ENCODE peak calls at places on chromosomes 4 and X, in four cellular contexts. One of them, this sample, is unnamed.

GRCh38 chr4:143353797-143354196 is 17.1 kb downstream of the GAB1 start:
- DNase-seq in activated CD8-positive, alpha-beta memory T cell treated with anti-CD3 and anti-CD28 coated beads for 24 hours: no peak
- DNase-seq in central memory CD4-positive, alpha-beta T cell: no peak
- DNase-seq in nucleus accumbens: no peak
- DNase-seq in this sample: no peak

GRCh38 chr4:120801171-120801758 is 121.3 kb downstream of the PRDM5 start:
- DNase-seq in activated CD8-positive, alpha-beta memory T cell treated with anti-CD3 and anti-CD28 coated beads for 24 hours: no peak
- DNase-seq in central memory CD4-positive, alpha-beta T cell: no peak
- DNase-seq in nucleus accumbens: peak; percentile 21
- DNase-seq in this sample: peak; percentile 7

GRCh38 chr4:121155893-121156292 is 8.2 kb downstream of the TNIP3 start:
- DNase-seq in activated CD8-positive, alpha-beta memory T cell treated with anti-CD3 and anti-CD28 coated beads for 24 hours: no peak
- DNase-seq in central memory CD4-positive, alpha-beta T cell: no peak
- DNase-seq in nucleus accumbens: no peak
- DNase-seq in this sample: no peak

GRCh38 chr4:158131037-158131436 is 41.8 kb downstream of the GASK1B start:
- DNase-seq in activated CD8-positive, alpha-beta memory T cell treated with anti-CD3 and anti-CD28 coated beads for 24 hours: no peak
- DNase-seq in central memory CD4-positive, alpha-beta T cell: no peak
- DNase-seq in nucleus accumbens: no peak
- DNase-seq in this sample: no peak

GRCh38 chr4:154335588-154335987 is 156.0 kb downstream of the DCHS2 start:
- DNase-seq in activated CD8-positive, alpha-beta memory T cell treated with anti-CD3 and anti-CD28 coated beads for 24 hours: no peak
- DNase-seq in central memory CD4-positive, alpha-beta T cell: no peak
- DNase-seq in nucleus accumbens: no peak
- DNase-seq in this sample: no peak

GRCh38 chrX:154356596-154356995 is 17.8 kb downstream of the FLNA start:
- DNase-seq in activated CD8-positive, alpha-beta memory T cell treated with anti-CD3 and anti-CD28 coated beads for 24 hours: no peak
- DNase-seq in central memory CD4-positive, alpha-beta T cell: no peak
- DNase-seq in nucleus accumbens: no peak
- DNase-seq in this sample: no peak

GRCh38 chrX:103554687-103555417 is 30.5 kb upstream of the TCEAL4 start:
- DNase-seq in activated CD8-positive, alpha-beta memory T cell treated with anti-CD3 and anti-CD28 coated beads for 24 hours: peak; percentile 80
- DNase-seq in central memory CD4-positive, alpha-beta T cell: peak; percentile 62
- DNase-seq in nucleus accumbens: peak; percentile 63
- DNase-seq in this sample: peak; percentile 11

GRCh38 chr4:1247811-1248261 is 1.1 kb downstream of the CTBP1 start:
- DNase-seq in activated CD8-positive, alpha-beta memory T cell treated with anti-CD3 and anti-CD28 coated beads for 24 hours: no peak
- DNase-seq in central memory CD4-positive, alpha-beta T cell: peak; percentile 71
- DNase-seq in nucleus accumbens: no peak
- DNase-seq in this sample: no peak

GRCh38 chrX:68710870-68711576 is 63.6 kb downstream of the STARD8 start:
- DNase-seq in activated CD8-positive, alpha-beta memory T cell treated with anti-CD3 and anti-CD28 coated beads for 24 hours: no peak
- DNase-seq in central memory CD4-positive, alpha-beta T cell: no peak
- DNase-seq in nucleus accumbens: no peak
- DNase-seq in this sample: no peak